ENCODE peak calls at places on chromosomes 16 and 17, in five cellular contexts. One of them, this sample, is unnamed.

GRCh38 chr16:53714080-53715050 is 10.4 kb downstream of the FTO start:
- DNase-seq in adrenal gland: no peak
- DNase-seq in HFF-Myc: no peak
- DNase-seq in NB4: no peak
- DNase-seq in kidney epithelial cell: no peak
- DNase-seq in this sample: no peak

GRCh38 chr16:82773018-82773417 is 146.2 kb downstream of the CDH13 start:
- DNase-seq in adrenal gland: no peak
- DNase-seq in HFF-Myc: no peak
- DNase-seq in NB4: no peak
- DNase-seq in kidney epithelial cell: no peak
- DNase-seq in this sample: no peak

GRCh38 chr17:56347646-56348045 is 194.4 kb downstream of the ANKFN1 start:
- DNase-seq in adrenal gland: no peak
- DNase-seq in HFF-Myc: no peak
- DNase-seq in NB4: no peak
- DNase-seq in kidney epithelial cell: no peak
- DNase-seq in this sample: no peak

GRCh38 chr16:46822270-46822669 is 8.7 kb downstream of the C16orf87 start:
- DNase-seq in adrenal gland: no peak
- DNase-seq in HFF-Myc: no peak
- DNase-seq in NB4: no peak
- DNase-seq in kidney epithelial cell: no peak
- DNase-seq in this sample: peak

GRCh38 chr17:27559506-27559931 is 71.5 kb upstream of the LGALS9 start:
- DNase-seq in adrenal gland: no peak
- DNase-seq in HFF-Myc: no peak
- DNase-seq in NB4: no peak
- DNase-seq in kidney epithelial cell: no peak
- DNase-seq in this sample: no peak

GRCh38 chr17:44044092-44044491 is 22.4 kb downstream of the LSM12 start:
- DNase-seq in adrenal gland: no peak
- DNase-seq in HFF-Myc: no peak
- DNase-seq in NB4: no peak
- DNase-seq in kidney epithelial cell: no peak
- DNase-seq in this sample: no peak

GRCh38 chr16:76035689-76036088 is 241.5 kb upstream of the CNTNAP4 start:
- DNase-seq in adrenal gland: no peak
- DNase-seq in HFF-Myc: peak
- DNase-seq in NB4: peak
- DNase-seq in kidney epithelial cell: no peak
- DNase-seq in this sample: no peak

GRCh38 chr17:76521262-76521661 is 16.2 kb downstream of the CYGB start:
- DNase-seq in adrenal gland: no peak
- DNase-seq in HFF-Myc: no peak
- DNase-seq in NB4: no peak
- DNase-seq in kidney epithelial cell: no peak
- DNase-seq in this sample: no peak

GRCh38 chr17:50935201-50936124 is 69.3 kb upstream of the TOB1 start:
- DNase-seq in adrenal gland: peak
- DNase-seq in HFF-Myc: no peak
- DNase-seq in NB4: no peak
- DNase-seq in kidney epithelial cell: no peak
- DNase-seq in this sample: peak

GRCh38 chr16:58028541-58029070 is 3.1 kb downstream of the MMP15 start:
- DNase-seq in adrenal gland: no peak
- DNase-seq in HFF-Myc: no peak
- DNase-seq in NB4: no peak
- DNase-seq in kidney epithelial cell: no peak
- DNase-seq in this sample: no peak

GRCh38 chr16:77169650-77170236 is 21.2 kb upstream of the MON1B start:
- DNase-seq in adrenal gland: peak
- DNase-seq in HFF-Myc: peak
- DNase-seq in NB4: peak
- DNase-seq in kidney epithelial cell: no peak
- DNase-seq in this sample: no peak

GRCh38 chr16:2270070-2270462 is 2.1 kb upstream of the RNPS1 start:
- DNase-seq in adrenal gland: no peak
- DNase-seq in HFF-Myc: no peak
- DNase-seq in NB4: no peak
- DNase-seq in kidney epithelial cell: no peak
- DNase-seq in this sample: no peak
- H3K4me3 ChIP-seq in adrenal gland: no peak
- H3K4me3 ChIP-seq in HFF-Myc: no peak
- H3K4me3 ChIP-seq in NB4: no peak
- H3K4me3 ChIP-seq in kidney epithelial cell: no peak
- H3K4me3 ChIP-seq in this sample: no peak

GRCh38 chr17:4895676-4896331 is 3.5 kb upstream of the C17orf107 start:
- DNase-seq in adrenal gland: no peak
- DNase-seq in HFF-Myc: no peak
- DNase-seq in NB4: no peak
- DNase-seq in kidney epithelial cell: no peak
- DNase-seq in this sample: no peak
- TF ChIP-seq CTCF in adrenal gland: no peak
- TF ChIP-seq CTCF in HFF-Myc: no peak
- TF ChIP-seq CTCF in NB4: peak
- TF ChIP-seq CTCF in kidney epithelial cell: peak
- TF ChIP-seq CTCF in this sample: no peak

GRCh38 chr17:29597361-29598172 is 4.6 kb downstream of the ANKRD13B start:
- DNase-seq in adrenal gland: no peak
- DNase-seq in HFF-Myc: no peak
- DNase-seq in NB4: peak
- DNase-seq in kidney epithelial cell: no peak
- DNase-seq in this sample: no peak
- H3K4me3 ChIP-seq in adrenal gland: no peak
- H3K4me3 ChIP-seq in HFF-Myc: no peak
- H3K4me3 ChIP-seq in NB4: no peak
- H3K4me3 ChIP-seq in kidney epithelial cell: no peak
- H3K4me3 ChIP-seq in this sample: no peak

GRCh38 chr16:6684076-6684673 is 648.5 kb upstream of the RBFOX1 start:
- DNase-seq in adrenal gland: peak
- DNase-seq in HFF-Myc: no peak
- DNase-seq in NB4: peak
- DNase-seq in kidney epithelial cell: peak
- DNase-seq in this sample: no peak
- TF ChIP-seq CTCF in adrenal gland: peak
- TF ChIP-seq CTCF in HFF-Myc: peak
- TF ChIP-seq CTCF in NB4: peak
- TF ChIP-seq CTCF in kidney epithelial cell: peak
- TF ChIP-seq CTCF in this sample: no peak

DNA sequence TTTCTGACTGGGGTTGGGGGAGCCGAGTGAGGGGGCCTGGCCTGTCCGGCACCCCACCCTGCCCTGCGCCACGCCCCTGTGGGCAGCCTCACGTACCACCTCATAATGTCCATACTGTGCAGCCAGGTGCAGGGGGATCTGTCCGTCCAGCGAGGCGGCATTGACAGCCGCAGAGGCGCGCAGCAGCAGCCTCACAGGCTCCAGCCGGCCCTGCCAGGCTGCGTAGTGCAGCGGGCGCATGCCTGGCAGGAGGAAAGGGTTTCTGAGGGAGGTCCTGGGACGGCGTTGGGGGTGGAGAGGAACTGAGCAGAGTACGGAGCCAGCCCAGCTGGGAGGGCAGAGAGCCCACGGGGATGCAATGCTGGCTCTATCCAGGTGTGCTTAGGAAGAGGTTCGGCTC is 8.4 kb downstream of the CASKIN2 start:
- DNase-seq in adrenal gland: no peak
- DNase-seq in HFF-Myc: no peak
- DNase-seq in NB4: no peak
- DNase-seq in kidney epithelial cell: no peak
- DNase-seq in this sample: no peak
- H3K4me3 ChIP-seq in adrenal gland: no peak
- H3K4me3 ChIP-seq in HFF-Myc: no peak
- H3K4me3 ChIP-seq in NB4: no peak
- H3K4me3 ChIP-seq in kidney epithelial cell: no peak
- H3K4me3 ChIP-seq in this sample: no peak

GRCh38 chr17:80422276-80422675 is 7.3 kb downstream of the ENDOV start:
- DNase-seq in adrenal gland: no peak
- DNase-seq in HFF-Myc: no peak
- DNase-seq in NB4: no peak
- DNase-seq in kidney epithelial cell: no peak
- DNase-seq in this sample: no peak

GRCh38 chr17:80424878-80425765 is 10.2 kb downstream of the ENDOV start:
- DNase-seq in adrenal gland: no peak
- DNase-seq in HFF-Myc: no peak
- DNase-seq in NB4: no peak
- DNase-seq in kidney epithelial cell: no peak
- DNase-seq in this sample: no peak

GRCh38 chr17:80424261-80424660 is 9.3 kb downstream of the ENDOV start:
- DNase-seq in adrenal gland: no peak
- DNase-seq in HFF-Myc: no peak
- DNase-seq in NB4: no peak
- DNase-seq in kidney epithelial cell: no peak
- DNase-seq in this sample: no peak

GRCh38 chr17:80422981-80423380 is 8.0 kb downstream of the ENDOV start:
- DNase-seq in adrenal gland: no peak
- DNase-seq in HFF-Myc: no peak
- DNase-seq in NB4: no peak
- DNase-seq in kidney epithelial cell: no peak
- DNase-seq in this sample: no peak

GRCh38 chr17:80423536-80424225 is 8.7 kb downstream of the ENDOV start:
- DNase-seq in adrenal gland: no peak
- DNase-seq in HFF-Myc: no peak
- DNase-seq in NB4: no peak
- DNase-seq in kidney epithelial cell: no peak
- DNase-seq in this sample: no peak
- TF ChIP-seq CTCF in adrenal gland: no peak
- TF ChIP-seq CTCF in HFF-Myc: no peak
- TF ChIP-seq CTCF in NB4: no peak
- TF ChIP-seq CTCF in kidney epithelial cell: no peak
- TF ChIP-seq CTCF in this sample: no peak

DNA sequence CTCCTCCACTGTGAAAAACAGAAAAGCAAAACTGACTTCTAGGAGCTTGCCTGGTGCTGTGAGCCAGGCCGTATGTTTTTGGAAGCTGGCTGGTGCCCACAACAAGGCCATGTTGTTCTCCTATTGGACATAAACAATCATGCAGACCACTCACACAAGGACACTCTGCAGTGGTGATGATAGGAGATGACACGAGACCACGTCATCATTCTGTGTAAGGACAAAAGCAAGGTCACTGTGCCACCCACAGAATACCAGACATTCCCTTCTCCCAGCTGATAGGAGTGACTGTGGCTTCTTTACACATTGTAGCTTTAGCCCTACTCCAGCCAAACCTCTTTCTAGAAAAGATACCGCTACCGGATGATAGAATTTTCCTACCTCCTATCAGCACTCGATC is 47.7 kb upstream of the LCMT1 start:
- DNase-seq in adrenal gland: peak
- DNase-seq in HFF-Myc: no peak
- DNase-seq in NB4: no peak
- DNase-seq in kidney epithelial cell: no peak
- DNase-seq in this sample: no peak
- H3K4me3 ChIP-seq in adrenal gland: no peak
- H3K4me3 ChIP-seq in HFF-Myc: no peak
- H3K4me3 ChIP-seq in NB4: no peak
- H3K4me3 ChIP-seq in kidney epithelial cell: no peak
- H3K4me3 ChIP-seq in this sample: no peak

This sample was measured in AG09309.